ENCODE peak calls at places on chromosome 10, in four cellular contexts. One of them, this sample, is unnamed. For H3K27me3, the result is how much of the 10 kb centered on the place peaks cover.

GRCh38 chr10:76583711-76584161 is 1053.9 kb downstream of the KCNMA1 start:
- DNase-seq in mesenchymal stem cell: peak
- DNase-seq in GM23248: peak
- DNase-seq in fibroblast of lung: peak
- DNase-seq in this sample: peak

GRCh38 chr10:133357293-133358151 is at the start of gene FUOM:
- DNase-seq in fibroblast of lung: peak
- DNase-seq in mesenchymal stem cell: peak
- DNase-seq in GM23248: peak
- DNase-seq in this sample: peak

GRCh38 chr10:13987472-13987871 is 343.3 kb downstream of the FRMD4A start:
- DNase-seq in GM23248: peak
- DNase-seq in fibroblast of lung: peak
- DNase-seq in mesenchymal stem cell: peak
- DNase-seq in this sample: no peak

GRCh38 chr10:129501652-129502436 is 34.8 kb downstream of the MGMT start:
- DNase-seq in fibroblast of lung: no peak
- DNase-seq in mesenchymal stem cell: no peak
- DNase-seq in GM23248: no peak
- DNase-seq in this sample: no peak

GRCh38 chr10:25294032-25294926 is 119.5 kb downstream of the GPR158 start:
- DNase-seq in fibroblast of lung: no peak
- DNase-seq in GM23248: peak
- DNase-seq in mesenchymal stem cell: peak
- DNase-seq in this sample: no peak

GRCh38 chr10:86331861-86332260 is 34.7 kb downstream of the GRID1 start:
- DNase-seq in mesenchymal stem cell: no peak
- DNase-seq in fibroblast of lung: no peak
- DNase-seq in GM23248: no peak
- DNase-seq in this sample: no peak

GRCh38 chr10:108204528-108205313 is 1040.2 kb upstream of the SORCS1 start:
- DNase-seq in fibroblast of lung: peak
- DNase-seq in GM23248: peak
- DNase-seq in mesenchymal stem cell: no peak
- DNase-seq in this sample: peak

GRCh38 chr10:78194539-78195402 is 161.1 kb downstream of the RPS24 start:
- DNase-seq in mesenchymal stem cell: no peak
- DNase-seq in fibroblast of lung: no peak
- DNase-seq in GM23248: peak
- DNase-seq in this sample: no peak

GRCh38 chr10:58017719-58018367 is 249.9 kb downstream of the IPMK start:
- DNase-seq in fibroblast of lung: peak
- DNase-seq in GM23248: peak
- DNase-seq in mesenchymal stem cell: peak
- DNase-seq in this sample: no peak

GRCh38 chr10:85979598-85979997 is 387.0 kb downstream of the GRID1 start:
- DNase-seq in mesenchymal stem cell: no peak
- DNase-seq in GM23248: no peak
- DNase-seq in fibroblast of lung: no peak
- DNase-seq in this sample: no peak

GRCh38 chr10:15245530-15245929 is 77.0 kb upstream of the NMT2 start:
- DNase-seq in GM23248: no peak
- DNase-seq in mesenchymal stem cell: peak
- DNase-seq in fibroblast of lung: no peak
- DNase-seq in this sample: peak

GRCh38 chr10:124152139-124152780 is 58.9 kb upstream of the CHST15 start:
- DNase-seq in GM23248: peak
- DNase-seq in mesenchymal stem cell: peak
- DNase-seq in fibroblast of lung: peak
- DNase-seq in this sample: no peak

GRCh38 chr10:113947138-113948011 is 92.9 kb downstream of the NHLRC2 start:
- DNase-seq in GM23248: no peak
- DNase-seq in fibroblast of lung: peak
- DNase-seq in mesenchymal stem cell: no peak
- DNase-seq in this sample: no peak

GRCh38 chr10:76432274-76433012 is 1001.0 kb downstream of the LRMDA start:
- DNase-seq in mesenchymal stem cell: peak
- DNase-seq in GM23248: peak
- DNase-seq in fibroblast of lung: peak
- DNase-seq in this sample: no peak

GRCh38 chr10:61751599-61751998 is 88.9 kb downstream of the CABCOCO1 start:
- DNase-seq in GM23248: peak
- DNase-seq in fibroblast of lung: no peak
- DNase-seq in mesenchymal stem cell: no peak
- DNase-seq in this sample: no peak

GRCh38 chr10:110165239-110165638 is 42.2 kb upstream of the MXI1 start:
- DNase-seq in mesenchymal stem cell: no peak
- DNase-seq in GM23248: no peak
- DNase-seq in fibroblast of lung: no peak
- DNase-seq in this sample: no peak

GRCh38 chr10:118373786-118374185 is 31.7 kb upstream of the FAM204A start:
- DNase-seq in fibroblast of lung: peak
- DNase-seq in GM23248: peak
- DNase-seq in mesenchymal stem cell: peak
- DNase-seq in this sample: no peak

GRCh38 chr10:70321897-70322890 is 38.4 kb upstream of the NPFFR1 start:
- DNase-seq in fibroblast of lung: no peak
- DNase-seq in mesenchymal stem cell: no peak
- DNase-seq in GM23248: no peak
- DNase-seq in this sample: no peak

GRCh38 chr10:50326757-50327701 is 75.7 kb upstream of the ASAH2 start:
- DNase-seq in fibroblast of lung: peak
- DNase-seq in mesenchymal stem cell: no peak
- DNase-seq in GM23248: peak
- DNase-seq in this sample: no peak

GRCh38 chr10:120172371-120172770 is 279.8 kb downstream of the SEC23IP start:
- DNase-seq in mesenchymal stem cell: no peak
- DNase-seq in fibroblast of lung: no peak
- DNase-seq in GM23248: peak
- DNase-seq in this sample: no peak

GRCh38 chr10:1954339-1954738 is 217.0 kb upstream of the ADARB2 start:
- DNase-seq in fibroblast of lung: no peak
- DNase-seq in GM23248: no peak
- DNase-seq in mesenchymal stem cell: no peak
- DNase-seq in this sample: no peak

GRCh38 chr10:52146766-52147165 is 167.3 kb upstream of the DKK1 start:
- DNase-seq in mesenchymal stem cell: peak
- DNase-seq in fibroblast of lung: peak
- DNase-seq in GM23248: peak
- DNase-seq in this sample: no peak

GRCh38 chr10:24463683-24464426 is 254.9 kb downstream of the KIAA1217 start:
- DNase-seq in GM23248: peak
- DNase-seq in mesenchymal stem cell: peak
- DNase-seq in fibroblast of lung: peak
- DNase-seq in this sample: no peak

GRCh38 chr10:3213174-3213573 is 40.6 kb upstream of the PITRM1 start:
- DNase-seq in GM23248: no peak
- DNase-seq in fibroblast of lung: peak
- DNase-seq in mesenchymal stem cell: no peak
- DNase-seq in this sample: no peak

GRCh38 chr10:96416643-96417042 is 57.8 kb upstream of the OPALIN start:
- DNase-seq in mesenchymal stem cell: peak
- DNase-seq in fibroblast of lung: peak
- DNase-seq in GM23248: no peak
- DNase-seq in this sample: no peak

GRCh38 chr10:71773221-71773971 is at the start of gene VSIR:
- DNase-seq in GM23248: peak
- DNase-seq in fibroblast of lung: peak
- DNase-seq in mesenchymal stem cell: peak
- DNase-seq in this sample: peak

GRCh38 chr10:119079572-119080520 is 771 bp downstream of the EIF3A start:
- DNase-seq in fibroblast of lung: peak
- DNase-seq in mesenchymal stem cell: peak
- DNase-seq in GM23248: peak
- DNase-seq in this sample: peak

GRCh38 chr10:14056545-14057332 is 274.0 kb downstream of the FRMD4A start:
- DNase-seq in fibroblast of lung: peak
- DNase-seq in mesenchymal stem cell: peak
- DNase-seq in GM23248: peak
- DNase-seq in this sample: peak

GRCh38 chr10:80946957-80947722 is 409.4 kb downstream of the SH2D4B start:
- DNase-seq in fibroblast of lung: no peak
- DNase-seq in GM23248: no peak
- DNase-seq in mesenchymal stem cell: no peak
- DNase-seq in this sample: no peak

GRCh38 chr10:35794703-35795102 is 152.6 kb upstream of the FZD8 start:
- DNase-seq in fibroblast of lung: no peak
- DNase-seq in GM23248: no peak
- DNase-seq in mesenchymal stem cell: no peak
- DNase-seq in this sample: no peak

GRCh38 chr10:78623577-78624215 is 445.1 kb upstream of the ZMIZ1 start:
- DNase-seq in GM23248: peak
- DNase-seq in fibroblast of lung: peak
- DNase-seq in mesenchymal stem cell: peak
- DNase-seq in this sample: no peak

GRCh38 chr10:132048294-132048667 is 17.5 kb upstream of the JAKMIP3 start:
- DNase-seq in GM23248: no peak
- DNase-seq in fibroblast of lung: no peak
- DNase-seq in mesenchymal stem cell: no peak
- DNase-seq in this sample: no peak

GRCh38 chr10:50393784-50394183 is 142.5 kb upstream of the ASAH2 start:
- DNase-seq in GM23248: peak
- DNase-seq in fibroblast of lung: peak
- DNase-seq in mesenchymal stem cell: peak
- DNase-seq in this sample: no peak

GRCh38 chr10:122876493-122876855 is 2.9 kb downstream of the FAM24B start:
- DNase-seq in mesenchymal stem cell: no peak
- DNase-seq in fibroblast of lung: no peak
- DNase-seq in GM23248: no peak
- DNase-seq in this sample: no peak

GRCh38 chr10:122882798-122883197 is 3.4 kb upstream of the FAM24B start:
- DNase-seq in fibroblast of lung: no peak
- DNase-seq in mesenchymal stem cell: no peak
- DNase-seq in GM23248: no peak
- DNase-seq in this sample: no peak

GRCh38 chr10:122877264-122877663 is 2.1 kb downstream of the FAM24B start:
- DNase-seq in GM23248: peak
- DNase-seq in mesenchymal stem cell: no peak
- DNase-seq in fibroblast of lung: no peak
- DNase-seq in this sample: no peak

GRCh38 chr10:122878799-122879338 is 512 bp downstream of the FAM24B start:
- DNase-seq in fibroblast of lung: no peak
- DNase-seq in GM23248: peak
- DNase-seq in mesenchymal stem cell: no peak
- DNase-seq in this sample: no peak

DNA sequence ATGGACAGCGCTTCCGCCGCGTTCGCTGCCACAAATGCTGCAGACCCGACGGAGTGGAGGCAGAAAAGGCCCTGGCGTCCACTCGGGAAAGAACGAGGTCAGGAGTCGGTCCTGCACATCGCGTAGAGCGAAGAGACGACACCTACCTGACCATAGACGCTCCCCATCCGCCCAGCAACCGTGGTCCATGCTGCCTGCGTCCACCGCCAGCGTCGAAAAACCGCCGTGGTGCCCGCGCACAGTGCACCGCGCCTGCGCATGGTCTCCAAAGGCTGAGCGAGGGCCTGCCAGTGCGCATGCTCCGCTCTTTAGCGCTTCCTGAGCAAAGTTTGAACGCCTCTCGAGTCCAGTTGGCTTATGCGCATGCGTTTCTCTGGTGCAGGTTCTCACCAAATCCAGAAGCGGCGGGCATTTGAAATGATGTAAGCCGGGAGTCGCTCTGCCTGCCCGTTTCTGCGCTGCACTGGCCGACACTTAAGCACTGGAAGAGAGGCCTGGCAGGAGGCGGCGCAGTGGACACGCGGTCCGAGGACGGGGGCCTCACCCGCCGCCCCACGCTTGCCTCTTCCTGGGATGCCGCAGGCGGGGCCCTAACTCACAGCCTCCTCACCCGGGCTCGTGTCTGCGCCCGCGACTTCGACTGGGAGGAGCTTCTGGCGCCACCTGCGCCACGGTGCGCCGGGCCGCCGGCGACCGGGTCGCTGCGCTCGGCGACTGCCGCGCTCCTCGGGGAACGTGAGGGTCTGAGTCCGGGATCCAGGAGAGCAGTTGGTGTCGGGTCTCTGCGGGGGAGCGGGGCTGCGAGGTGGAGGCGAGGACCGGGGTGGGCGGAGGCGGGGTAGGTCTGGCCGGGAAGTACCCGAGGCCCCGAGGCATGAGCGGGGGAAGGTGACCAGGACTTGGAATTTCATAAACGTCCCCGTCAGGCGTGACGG is at the start of gene FAM24B:
- DNase-seq in GM23248: peak
- DNase-seq in fibroblast of lung: peak
- DNase-seq in mesenchymal stem cell: no peak
- DNase-seq in this sample: peak
- H2AFZ ChIP-seq in GM23248: peak
- H2AFZ ChIP-seq in fibroblast of lung: peak
- H2AFZ ChIP-seq in mesenchymal stem cell: no peak
- H2AFZ ChIP-seq in this sample: no peak

GRCh38 chr10:93851169-93851568 is 42.6 kb upstream of the SLC35G1 start:
- DNase-seq in GM23248: no peak
- DNase-seq in fibroblast of lung: no peak
- DNase-seq in mesenchymal stem cell: no peak
- DNase-seq in this sample: no peak

GRCh38 chr10:93849605-93850004 is 44.2 kb upstream of the SLC35G1 start:
- DNase-seq in mesenchymal stem cell: no peak
- DNase-seq in GM23248: no peak
- DNase-seq in fibroblast of lung: no peak
- DNase-seq in this sample: peak

GRCh38 chr10:93854985-93855384 is 38.8 kb upstream of the SLC35G1 start:
- DNase-seq in fibroblast of lung: no peak
- DNase-seq in mesenchymal stem cell: peak
- DNase-seq in GM23248: no peak
- DNase-seq in this sample: no peak

GRCh38 chr10:93850484-93851015 is 43.2 kb upstream of the SLC35G1 start:
- DNase-seq in fibroblast of lung: no peak
- DNase-seq in GM23248: no peak
- DNase-seq in mesenchymal stem cell: no peak
- DNase-seq in this sample: no peak

GRCh38 chr10:93852721-93853120 is 41.1 kb upstream of the SLC35G1 start:
- DNase-seq in mesenchymal stem cell: no peak
- DNase-seq in GM23248: no peak
- DNase-seq in fibroblast of lung: no peak
- DNase-seq in this sample: no peak
- H3K27me3 ChIP-seq in mesenchymal stem cell: under half
- H3K27me3 ChIP-seq in GM23248: under half
- H3K27me3 ChIP-seq in fibroblast of lung: under half
- H3K27me3 ChIP-seq in this sample: under half

DNA sequence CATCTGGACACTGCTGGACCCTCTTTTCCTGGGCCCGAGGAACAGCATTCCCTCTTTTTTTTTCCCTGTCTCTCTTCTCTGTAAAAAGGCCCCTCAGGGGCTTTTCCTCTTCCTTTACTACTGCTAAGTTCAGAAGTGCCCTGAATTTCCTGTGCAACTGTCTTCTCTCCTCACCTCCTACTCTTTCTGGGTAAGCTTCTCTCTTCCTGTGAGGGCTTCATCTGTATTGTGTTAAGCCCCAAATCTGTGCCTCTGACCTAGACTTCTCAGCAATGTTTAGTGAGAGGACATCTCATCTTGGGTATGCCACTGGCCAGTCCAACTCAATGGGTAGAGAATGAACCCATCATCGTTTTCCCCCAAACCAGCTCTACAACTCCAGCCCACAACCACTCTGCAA is 174.2 kb downstream of the PTEN start:
- DNase-seq in mesenchymal stem cell: no peak
- DNase-seq in GM23248: no peak
- DNase-seq in fibroblast of lung: no peak
- DNase-seq in this sample: no peak
- H3K4me2 ChIP-seq in mesenchymal stem cell: no peak
- H3K4me2 ChIP-seq in GM23248: no peak
- H3K4me2 ChIP-seq in fibroblast of lung: no peak
- H3K4me2 ChIP-seq in this sample: no peak

GRCh38 chr10:7817576-7817975 is 729 bp upstream of the TAF3 start:
- DNase-seq in GM23248: no peak
- DNase-seq in fibroblast of lung: no peak
- DNase-seq in mesenchymal stem cell: no peak
- DNase-seq in this sample: peak
- H2AFZ ChIP-seq in GM23248: peak
- H2AFZ ChIP-seq in fibroblast of lung: peak
- H2AFZ ChIP-seq in mesenchymal stem cell: no peak
- H2AFZ ChIP-seq in this sample: peak

This sample was measured in neural progenitor cell.